ENCODE peak calls at places on chromosomes 5 and 9, in six cellular contexts. One of them, this sample, is unnamed.

GRCh38 chr5:33379757-33380156 is 61.0 kb upstream of the TARS1 start:
- DNase-seq in neural progenitor cell: peak; percentile 79
- DNase-seq in tibial artery: no peak
- DNase-seq in CD8-positive, alpha-beta memory T cell: no peak
- DNase-seq in H1: no peak
- DNase-seq in ovary: no peak
- DNase-seq in this sample: no peak

GRCh38 chr5:138177936-138178515 is 404 bp downstream of the BRD8 start:
- DNase-seq in ovary: no peak
- DNase-seq in neural progenitor cell: peak; percentile 21
- DNase-seq in H1: no peak
- DNase-seq in CD8-positive, alpha-beta memory T cell: no peak
- DNase-seq in tibial artery: no peak
- DNase-seq in this sample: no peak

GRCh38 chr9:123796618-123797484 is 133.1 kb downstream of the DENND1A start:
- DNase-seq in CD8-positive, alpha-beta memory T cell: no peak
- DNase-seq in H1: no peak
- DNase-seq in ovary: no peak
- DNase-seq in neural progenitor cell: no peak
- DNase-seq in tibial artery: no peak
- DNase-seq in this sample: no peak

GRCh38 chr9:1335174-1335573 is 285.0 kb downstream of the DMRT2 start:
- DNase-seq in CD8-positive, alpha-beta memory T cell: no peak
- DNase-seq in ovary: no peak
- DNase-seq in neural progenitor cell: no peak
- DNase-seq in tibial artery: no peak
- DNase-seq in H1: no peak
- DNase-seq in this sample: no peak

GRCh38 chr5:74595143-74595915 is 45.2 kb downstream of the ENC1 start:
- DNase-seq in neural progenitor cell: no peak
- DNase-seq in CD8-positive, alpha-beta memory T cell: no peak
- DNase-seq in tibial artery: no peak
- DNase-seq in ovary: peak; percentile 30
- DNase-seq in H1: peak; percentile 17
- DNase-seq in this sample: no peak

GRCh38 chr5:143001764-143002351 is 231.7 kb downstream of the ARHGAP26 start:
- DNase-seq in neural progenitor cell: no peak
- DNase-seq in tibial artery: no peak
- DNase-seq in H1: no peak
- DNase-seq in CD8-positive, alpha-beta memory T cell: peak; percentile 17
- DNase-seq in ovary: no peak
- DNase-seq in this sample: no peak

GRCh38 chr5:90909091-90909503 is 350.5 kb downstream of the ADGRV1 start:
- DNase-seq in ovary: peak; percentile 24
- DNase-seq in H1: no peak
- DNase-seq in neural progenitor cell: no peak
- DNase-seq in tibial artery: no peak
- DNase-seq in CD8-positive, alpha-beta memory T cell: no peak
- DNase-seq in this sample: no peak

GRCh38 chr5:97529354-97529753 is 346.3 kb upstream of the RIOK2 start:
- DNase-seq in H1: no peak
- DNase-seq in tibial artery: no peak
- DNase-seq in CD8-positive, alpha-beta memory T cell: no peak
- DNase-seq in neural progenitor cell: no peak
- DNase-seq in ovary: no peak
- DNase-seq in this sample: no peak

GRCh38 chr9:136289651-136290507 is 14.0 kb downstream of the CCDC187 start:
- DNase-seq in CD8-positive, alpha-beta memory T cell: no peak
- DNase-seq in H1: no peak
- DNase-seq in tibial artery: no peak
- DNase-seq in neural progenitor cell: no peak
- DNase-seq in ovary: no peak
- DNase-seq in this sample: no peak

GRCh38 chr9:128099932-128100491 is 27.5 kb downstream of the PTGES2 start:
- DNase-seq in ovary: no peak
- DNase-seq in CD8-positive, alpha-beta memory T cell: no peak
- DNase-seq in H1: no peak
- DNase-seq in tibial artery: no peak
- DNase-seq in neural progenitor cell: no peak
- DNase-seq in this sample: no peak

GRCh38 chr5:6556089-6556801 is 76.6 kb downstream of the NSUN2 start:
- DNase-seq in CD8-positive, alpha-beta memory T cell: no peak
- DNase-seq in H1: no peak
- DNase-seq in ovary: no peak
- DNase-seq in neural progenitor cell: no peak
- DNase-seq in tibial artery: no peak
- DNase-seq in this sample: no peak

GRCh38 chr9:75200892-75201470 is 112.7 kb downstream of the OSTF1 start:
- DNase-seq in neural progenitor cell: peak; percentile 69
- DNase-seq in tibial artery: no peak
- DNase-seq in ovary: no peak
- DNase-seq in CD8-positive, alpha-beta memory T cell: no peak
- DNase-seq in H1: no peak
- DNase-seq in this sample: no peak

GRCh38 chr5:141338538-141339306 is at the start of gene PCDHGA2:
- DNase-seq in H1: no peak
- DNase-seq in CD8-positive, alpha-beta memory T cell: no peak
- DNase-seq in ovary: no peak
- DNase-seq in tibial artery: no peak
- DNase-seq in neural progenitor cell: peak; percentile 54
- DNase-seq in this sample: no peak

GRCh38 chr5:120942551-120942950 is 478.5 kb downstream of the PRR16 start:
- DNase-seq in neural progenitor cell: no peak
- DNase-seq in ovary: no peak
- DNase-seq in CD8-positive, alpha-beta memory T cell: no peak
- DNase-seq in tibial artery: no peak
- DNase-seq in H1: no peak
- DNase-seq in this sample: no peak

GRCh38 chr9:86604741-86605140 is 250.5 kb upstream of the TUT7 start:
- DNase-seq in neural progenitor cell: no peak
- DNase-seq in CD8-positive, alpha-beta memory T cell: no peak
- DNase-seq in ovary: no peak
- DNase-seq in tibial artery: no peak
- DNase-seq in H1: no peak
- DNase-seq in this sample: no peak

GRCh38 chr9:131262327-131263032 is 13.8 kb downstream of the FAM78A start:
- DNase-seq in H1: no peak
- DNase-seq in tibial artery: no peak
- DNase-seq in ovary: no peak
- DNase-seq in neural progenitor cell: no peak
- DNase-seq in CD8-positive, alpha-beta memory T cell: no peak
- DNase-seq in this sample: no peak

GRCh38 chr9:99605016-99605743 is 216.5 kb upstream of the NR4A3 start:
- DNase-seq in H1: no peak
- DNase-seq in tibial artery: no peak
- DNase-seq in ovary: no peak
- DNase-seq in CD8-positive, alpha-beta memory T cell: no peak
- DNase-seq in neural progenitor cell: no peak
- DNase-seq in this sample: no peak

GRCh38 chr9:107175039-107175438 is 108.0 kb upstream of the RAD23B start:
- DNase-seq in neural progenitor cell: no peak
- DNase-seq in tibial artery: no peak
- DNase-seq in CD8-positive, alpha-beta memory T cell: no peak
- DNase-seq in ovary: no peak
- DNase-seq in H1: no peak
- DNase-seq in this sample: no peak

GRCh38 chr5:59189482-59189881 is 606.6 kb downstream of the RAB3C start:
- DNase-seq in tibial artery: no peak
- DNase-seq in neural progenitor cell: no peak
- DNase-seq in CD8-positive, alpha-beta memory T cell: no peak
- DNase-seq in H1: no peak
- DNase-seq in ovary: no peak
- DNase-seq in this sample: no peak

GRCh38 chr5:59187772-59188347 is 605.0 kb downstream of the RAB3C start:
- DNase-seq in tibial artery: no peak
- DNase-seq in H1: no peak
- DNase-seq in CD8-positive, alpha-beta memory T cell: no peak
- DNase-seq in ovary: no peak
- DNase-seq in neural progenitor cell: peak; percentile 21
- DNase-seq in this sample: no peak

GRCh38 chr5:59193616-59194319 is 610.9 kb downstream of the RAB3C start:
- DNase-seq in ovary: no peak
- DNase-seq in tibial artery: no peak
- DNase-seq in H1: no peak
- DNase-seq in neural progenitor cell: no peak
- DNase-seq in CD8-positive, alpha-beta memory T cell: no peak
- DNase-seq in this sample: no peak

GRCh38 chr5:59188415-59189225 is 605.7 kb downstream of the RAB3C start:
- DNase-seq in CD8-positive, alpha-beta memory T cell: peak; percentile 42
- DNase-seq in H1: peak; percentile 25
- DNase-seq in neural progenitor cell: peak; percentile 88
- DNase-seq in ovary: peak; percentile 59
- DNase-seq in tibial artery: peak; percentile 78
- DNase-seq in this sample: peak; percentile 63

GRCh38 chr5:59190746-59191145 is 607.9 kb downstream of the RAB3C start:
- DNase-seq in ovary: no peak
- DNase-seq in H1: no peak
- DNase-seq in neural progenitor cell: no peak
- DNase-seq in CD8-positive, alpha-beta memory T cell: no peak
- DNase-seq in tibial artery: no peak
- DNase-seq in this sample: no peak
- H3K27ac ChIP-seq in ovary: no peak overlapping the region
- H3K27ac ChIP-seq in H1: no peak overlapping the region
- H3K27ac ChIP-seq in neural progenitor cell: no peak overlapping the region
- H3K27ac ChIP-seq in CD8-positive, alpha-beta memory T cell: no peak overlapping the region
- H3K27ac ChIP-seq in tibial artery: no peak overlapping the region
- H3K27ac ChIP-seq in this sample: no peak overlapping the region

GRCh38 chr9:81393985-81394811 is 295.1 kb downstream of the TLE1 start:
- DNase-seq in neural progenitor cell: no peak
- DNase-seq in ovary: no peak
- DNase-seq in H1: no peak
- DNase-seq in tibial artery: no peak
- DNase-seq in CD8-positive, alpha-beta memory T cell: no peak
- DNase-seq in this sample: no peak
- H3K27ac ChIP-seq in neural progenitor cell: no peak overlapping the region
- H3K27ac ChIP-seq in ovary: no peak overlapping the region
- H3K27ac ChIP-seq in H1: no peak overlapping the region
- H3K27ac ChIP-seq in tibial artery: peak overlapping the region; percentile 41
- H3K27ac ChIP-seq in CD8-positive, alpha-beta memory T cell: no peak overlapping the region
- H3K27ac ChIP-seq in this sample: no peak overlapping the region

GRCh38 chr9:91897201-91897600 is 52.8 kb downstream of the ROR2 start:
- DNase-seq in neural progenitor cell: no peak
- DNase-seq in ovary: no peak
- DNase-seq in CD8-positive, alpha-beta memory T cell: no peak
- DNase-seq in H1: no peak
- DNase-seq in tibial artery: no peak
- DNase-seq in this sample: no peak

GRCh38 chr9:91896513-91897121 is 53.4 kb downstream of the ROR2 start:
- DNase-seq in neural progenitor cell: peak; percentile 58
- DNase-seq in H1: no peak
- DNase-seq in ovary: peak; percentile 65
- DNase-seq in tibial artery: no peak
- DNase-seq in CD8-positive, alpha-beta memory T cell: no peak
- DNase-seq in this sample: peak; percentile 65

GRCh38 chr9:91900057-91900816 is 49.8 kb downstream of the ROR2 start:
- DNase-seq in tibial artery: no peak
- DNase-seq in ovary: no peak
- DNase-seq in neural progenitor cell: peak; percentile 38
- DNase-seq in H1: no peak
- DNase-seq in CD8-positive, alpha-beta memory T cell: no peak
- DNase-seq in this sample: no peak

GRCh38 chr9:91899611-91900010 is 50.4 kb downstream of the ROR2 start:
- DNase-seq in ovary: no peak
- DNase-seq in tibial artery: no peak
- DNase-seq in CD8-positive, alpha-beta memory T cell: no peak
- DNase-seq in neural progenitor cell: no peak
- DNase-seq in H1: no peak
- DNase-seq in this sample: no peak

DNA sequence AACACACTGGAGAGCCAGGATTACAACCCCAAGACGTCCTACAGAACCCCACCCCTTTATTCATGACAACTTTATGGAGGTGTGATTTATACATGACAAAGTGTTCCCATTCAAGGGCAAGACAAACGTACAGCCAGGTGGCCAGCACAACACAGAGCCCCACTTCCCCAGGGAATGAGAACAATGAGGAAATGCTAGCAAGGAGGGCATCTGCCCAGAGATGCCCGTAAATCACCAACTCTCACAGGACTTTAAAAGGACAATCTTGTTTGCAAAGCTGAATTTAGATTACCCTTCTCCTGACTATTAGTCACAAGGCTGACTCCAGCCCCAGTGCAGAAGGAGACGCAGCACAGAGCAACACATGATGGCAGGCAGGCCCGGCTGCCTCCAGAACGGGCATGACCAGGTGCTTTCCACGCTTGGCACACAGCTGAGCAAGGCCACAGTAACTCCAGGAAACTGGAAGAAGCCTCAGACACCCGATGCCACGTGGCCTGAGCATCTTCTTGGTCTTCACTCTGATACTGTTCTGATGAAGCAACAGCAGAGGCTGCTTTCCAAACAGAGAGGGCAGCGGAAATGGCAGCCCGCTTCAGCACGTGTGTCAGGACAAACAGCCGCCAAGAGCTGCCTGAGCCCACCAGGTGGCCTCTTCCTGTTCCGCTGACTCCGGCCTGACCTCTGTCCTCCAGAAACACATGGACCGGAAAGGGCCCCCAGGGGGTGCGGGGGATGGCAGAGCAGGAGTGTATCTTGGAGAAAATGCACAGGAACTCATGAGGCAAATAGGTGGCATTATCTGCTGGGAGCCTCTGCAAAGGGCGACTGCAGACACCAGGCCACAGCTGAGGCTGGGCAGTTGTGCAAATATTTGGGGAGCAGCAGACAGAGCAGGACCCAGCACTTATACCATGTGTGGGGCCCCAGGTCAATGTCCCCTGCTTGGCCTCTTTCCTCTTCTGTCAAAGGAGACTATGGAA is 51.3 kb downstream of the ROR2 start:
- DNase-seq in ovary: no peak
- DNase-seq in H1: no peak
- DNase-seq in CD8-positive, alpha-beta memory T cell: no peak
- DNase-seq in neural progenitor cell: peak; percentile 38
- DNase-seq in tibial artery: no peak
- DNase-seq in this sample: no peak
- H3K27ac ChIP-seq in ovary: no peak overlapping the region
- H3K27ac ChIP-seq in H1: no peak overlapping the region
- H3K27ac ChIP-seq in CD8-positive, alpha-beta memory T cell: peak overlapping the region; percentile 17
- H3K27ac ChIP-seq in neural progenitor cell: no peak overlapping the region
- H3K27ac ChIP-seq in tibial artery: no peak overlapping the region
- H3K27ac ChIP-seq in this sample: no peak overlapping the region

DNA sequence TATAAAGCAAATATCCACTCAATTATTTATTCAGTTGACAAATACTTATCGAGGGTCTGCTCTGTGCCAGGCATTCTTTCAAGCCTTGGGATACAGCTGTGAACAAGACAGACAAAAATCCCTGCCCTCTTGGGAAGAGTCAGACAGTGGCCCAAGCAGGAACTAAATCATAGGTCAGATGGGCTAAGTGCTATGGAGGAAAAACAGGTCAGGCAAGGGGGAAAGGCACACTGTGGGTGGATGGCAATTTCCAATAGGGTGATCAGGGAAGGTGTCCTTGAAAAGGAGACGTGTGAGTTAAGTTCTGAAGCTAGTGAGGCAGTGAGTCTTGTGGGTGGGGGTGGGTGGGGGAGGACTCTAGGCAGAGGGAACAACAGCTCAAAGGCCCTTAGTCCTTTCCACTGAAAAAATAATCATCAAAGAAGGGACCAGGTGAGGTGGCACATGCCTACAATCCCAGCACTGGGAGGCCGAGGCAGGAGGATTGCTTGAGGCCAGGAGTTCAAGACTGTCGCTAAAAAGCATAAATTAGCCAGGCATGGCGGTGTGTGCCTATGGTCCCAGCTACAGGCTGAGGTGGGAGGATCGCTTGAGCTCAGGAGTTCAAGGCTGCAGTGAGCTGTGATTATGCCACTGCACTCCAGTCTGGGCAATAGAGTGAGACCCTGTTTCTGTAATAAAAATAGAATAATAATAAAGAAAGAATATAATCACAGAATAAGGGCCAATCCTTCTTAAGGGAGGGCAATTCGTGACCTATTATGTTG is 95.2 kb upstream of the CPEB4 start:
- DNase-seq in neural progenitor cell: no peak
- DNase-seq in H1: no peak
- DNase-seq in tibial artery: peak; percentile 13
- DNase-seq in ovary: no peak
- DNase-seq in CD8-positive, alpha-beta memory T cell: no peak
- DNase-seq in this sample: no peak
- H3K27ac ChIP-seq in neural progenitor cell: no peak overlapping the region
- H3K27ac ChIP-seq in H1: no peak overlapping the region
- H3K27ac ChIP-seq in tibial artery: no peak overlapping the region
- H3K27ac ChIP-seq in ovary: no peak overlapping the region
- H3K27ac ChIP-seq in CD8-positive, alpha-beta memory T cell: no peak overlapping the region
- H3K27ac ChIP-seq in this sample: no peak overlapping the region

This sample was measured in pancreas.